ENCODE peak calls at places on chromosomes 5 and 9, in eight cellular contexts. Y is OCI-LY7, M is choroid plexus epithelial cell, E is A549, X is GM23338, U is Panc1, H is epithelial cell of esophagus, B is fibroblast of lung. R is an unnamed sample.

GRCh38 chr5:6805835-6806234 is 92.6 kb downstream of the TENT4A start:
- DNase-seq in M (no peak), H (no peak), X (no peak), Y (no peak), E (no peak), B (no peak), U (no peak), R (no peak)

GRCh38 chr9:97665742-97666141 is 31.4 kb downstream of the XPA start:
- DNase-seq in E (no peak), X (no peak), H (no peak), Y (no peak), M (no peak), U (no peak), B (no peak), R (no peak)

GRCh38 chr5:68554566-68555279 is 339.2 kb downstream of the PIK3R1 start:
- DNase-seq in Y (no peak), H (no peak), B (peak), U (no peak), X (no peak), E (peak), M (peak), R (peak)

GRCh38 chr5:133233616-133234015 is 181.8 kb downstream of the HSPA4 start:
- DNase-seq in B (no peak), X (no peak), U (no peak), H (no peak), E (no peak), Y (no peak), M (no peak), R (no peak)

GRCh38 chr9:107033974-107034373 is 171.0 kb downstream of the ZNF462 start:
- DNase-seq in X (no peak), H (no peak), U (no peak), Y (no peak), E (no peak), B (no peak), M (no peak), R (no peak)

GRCh38 chr9:88476491-88477271 is 58.3 kb upstream of the NXNL2 start:
- DNase-seq in U (no peak), X (no peak), E (no peak), B (peak), Y (no peak), M (peak), H (no peak), R (peak)

GRCh38 chr5:112921031-112921832 is 795 bp downstream of the REEP5 start:
- DNase-seq in U (no peak), M (peak), B (peak), E (peak), H (peak), X (peak), Y (peak), R (peak)

GRCh38 chr9:7665874-7666273 is 133.7 kb downstream of the DMAC1 start:
- DNase-seq in U (no peak), M (no peak), E (no peak), Y (no peak), B (no peak), X (peak), H (peak), R (no peak)

GRCh38 chr5:135095052-135095715 is 61.2 kb upstream of the PITX1 start:
- DNase-seq in M (no peak), H (no peak), Y (no peak), E (no peak), X (no peak), U (no peak), B (no peak), R (no peak)

GRCh38 chr5:62632181-62632580 is 53.6 kb downstream of the LRRC70 start:
- DNase-seq in Y (no peak), U (no peak), E (no peak), M (no peak), H (no peak), B (no peak), X (no peak), R (no peak)

GRCh38 chr5:165209101-165209727 is 1703.8 kb downstream of the MAT2B start:
- DNase-seq in Y (peak), B (peak), X (peak), E (peak), U (peak), M (peak), H (peak), R (no peak)

GRCh38 chr5:124463840-124464239 is 282.6 kb downstream of the ZNF608 start:
- DNase-seq in X (no peak), E (no peak), M (no peak), H (no peak), U (no peak), B (no peak), Y (no peak), R (no peak)

GRCh38 chr9:86464242-86464641 is 110.0 kb upstream of the TUT7 start:
- DNase-seq in X (no peak), B (no peak), Y (no peak), U (no peak), M (peak), E (no peak), H (peak), R (no peak)

GRCh38 chr9:126275386-126276001 is 51.1 kb upstream of the MVB12B start:
- DNase-seq in M (peak), B (no peak), H (no peak), X (peak), U (no peak), E (no peak), Y (no peak), R (no peak)

GRCh38 chr5:88734983-88735382 is 148.0 kb downstream of the MEF2C start:
- DNase-seq in U (no peak), Y (no peak), M (no peak), H (no peak), X (no peak), B (no peak), E (no peak), R (no peak)

GRCh38 chr9:95460627-95461164 is 56.1 kb downstream of the PTCH1 start:
- DNase-seq in H (no peak), X (no peak), B (no peak), U (no peak), M (no peak), E (no peak), Y (no peak), R (peak)

GRCh38 chr5:175467983-175468698 is 10.2 kb upstream of the SFXN1 start:
- DNase-seq in E (no peak), U (no peak), Y (no peak), B (no peak), H (no peak), M (no peak), X (no peak), R (no peak)

GRCh38 chr9:127185931-127186781 is 63.7 kb upstream of the ANGPTL2 start:
- DNase-seq in M (peak), Y (no peak), U (no peak), H (no peak), B (peak), X (no peak), E (no peak), R (peak)

GRCh38 chr5:104998169-104998568 is 1435.6 kb upstream of the NUDT12 start:
- DNase-seq in M (no peak), Y (no peak), B (no peak), U (no peak), X (no peak), E (no peak), H (no peak), R (no peak)

GRCh38 chr9:114614373-114614772 is 3.3 kb downstream of the TMEM268 start:
- DNase-seq in H (no peak), U (no peak), B (no peak), Y (no peak), E (no peak), M (no peak), X (peak), R (no peak)
- TF ChIP-seq CTCF in H (no peak), U (no peak), B (no peak), Y (no peak), E (no peak), M (peak), X (peak), R (no peak)

DNA sequence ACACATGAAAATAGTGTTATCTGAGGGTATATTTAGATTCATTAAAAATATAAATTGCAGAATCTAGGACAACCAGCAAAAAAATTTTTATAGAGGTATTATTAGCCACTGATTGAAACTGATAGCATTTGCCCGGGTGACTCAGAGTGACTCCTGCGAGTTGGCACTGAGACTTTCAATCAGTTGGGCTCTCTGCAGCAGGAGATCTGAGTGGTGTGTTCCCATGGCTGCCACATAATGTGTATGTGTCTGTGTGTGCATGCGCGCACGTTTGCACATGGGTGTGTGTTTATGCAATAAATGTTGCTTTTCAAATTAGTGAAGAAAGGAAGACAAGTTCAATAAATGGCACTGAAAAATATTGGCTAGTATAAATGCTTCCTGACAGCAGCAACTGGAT is 100.1 kb upstream of the MRPS30 start:
- DNase-seq in M (no peak), E (no peak), B (no peak), H (peak), Y (no peak), U (no peak), X (no peak), R (no peak)
- TF ChIP-seq CTCF in M (no peak), E (no peak), B (no peak), H (no peak), Y (no peak), U (no peak), X (no peak), R (no peak)

GRCh38 chr9:76887003-76887821 is 18.7 kb downstream of the PRUNE2 start:
- DNase-seq in M (no peak), U (no peak), H (no peak), E (no peak), X (no peak), B (no peak), Y (no peak), R (no peak)
- TF ChIP-seq CTCF in M (no peak), U (no peak), H (no peak), E (no peak), X (no peak), B (no peak), Y (no peak), R (peak)

DNA sequence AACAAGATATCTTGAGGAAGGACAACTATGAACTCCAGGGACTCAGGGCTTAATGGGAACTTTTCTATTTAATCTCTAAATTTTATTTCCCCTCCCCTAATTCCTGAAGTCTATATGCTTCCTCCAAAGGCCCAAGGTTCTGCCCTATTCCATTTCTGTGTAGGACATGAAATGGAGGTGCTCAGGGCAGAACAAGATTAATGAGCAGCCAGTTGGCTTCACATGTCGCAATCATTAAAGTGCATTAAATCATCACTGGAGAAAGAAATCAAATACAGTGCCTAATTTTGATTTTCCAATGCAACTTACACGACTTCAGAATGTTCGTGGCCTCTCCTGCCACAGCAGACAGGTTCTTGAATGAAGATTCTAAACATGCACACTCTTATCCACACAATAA is 862.1 kb downstream of the PTPRD start:
- DNase-seq in M (no peak), H (no peak), X (no peak), U (no peak), E (no peak), B (no peak), Y (no peak), R (peak)
- TF ChIP-seq CTCF in M (no peak), H (no peak), X (no peak), U (no peak), E (no peak), B (no peak), Y (no peak), R (no peak)

GRCh38 chr5:179533907-179534306 is 16.4 kb upstream of the RUFY1 start:
- DNase-seq in X (no peak), M (no peak), U (no peak), H (no peak), B (no peak), Y (no peak), E (no peak), R (no peak)

GRCh38 chr5:179526978-179527377 is 23.4 kb upstream of the RUFY1 start:
- DNase-seq in H (no peak), M (no peak), B (peak), E (no peak), Y (no peak), U (no peak), X (no peak), R (no peak)

GRCh38 chr5:179534431-179534830 is 15.9 kb upstream of the RUFY1 start:
- DNase-seq in U (no peak), X (no peak), M (no peak), E (no peak), H (no peak), B (no peak), Y (no peak), R (no peak)

GRCh38 chr5:179533024-179533423 is 17.3 kb upstream of the RUFY1 start:
- DNase-seq in M (no peak), X (no peak), Y (no peak), B (no peak), H (no peak), E (no peak), U (no peak), R (no peak)

DNA sequence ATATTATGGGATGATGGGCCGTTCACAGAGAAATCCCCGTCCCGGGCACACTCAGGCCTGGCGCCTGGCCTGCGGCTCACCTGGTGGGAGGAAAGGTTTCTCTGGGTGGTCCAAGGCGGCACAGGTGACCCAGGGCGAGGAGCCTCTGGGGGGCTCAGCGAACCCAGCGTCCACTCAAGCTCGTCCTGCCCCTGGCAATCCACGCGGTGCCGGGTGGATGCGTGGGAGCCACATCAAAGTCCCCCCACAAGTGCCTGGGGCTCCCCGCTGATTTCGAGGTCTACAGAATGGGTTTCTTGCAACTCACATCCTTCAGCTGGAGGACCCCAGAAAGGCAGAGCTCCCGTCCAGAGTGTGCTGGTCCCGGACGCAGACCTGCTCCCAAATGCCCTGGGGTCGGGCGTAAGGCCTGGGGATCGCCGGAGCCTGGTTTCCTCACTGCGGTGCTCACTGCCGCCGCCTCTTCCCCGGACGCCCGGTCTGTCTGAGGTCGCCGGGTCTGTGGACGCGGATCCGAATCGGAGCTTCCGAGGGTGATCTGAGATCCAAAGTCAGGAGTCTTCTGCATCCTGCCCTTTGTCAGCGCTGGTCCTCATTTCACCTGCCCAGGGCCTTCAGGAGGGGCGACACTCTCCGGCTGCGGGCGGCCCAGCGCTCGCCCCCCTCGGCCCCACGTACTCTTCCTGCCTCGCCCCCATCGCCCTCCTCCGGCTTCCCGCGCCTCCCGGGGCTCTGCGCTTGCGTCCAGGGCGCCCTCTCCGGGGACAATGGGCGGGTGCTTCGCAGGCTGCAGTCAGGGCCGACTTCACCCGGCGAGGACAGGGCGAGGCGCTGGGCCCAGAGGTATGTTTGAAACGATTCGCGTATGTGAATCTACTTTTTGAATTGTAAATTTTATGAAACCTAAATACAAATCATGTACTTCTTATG is 20.0 kb upstream of the RUFY1 start:
- DNase-seq in M (peak), X (peak), B (peak), H (no peak), Y (no peak), U (no peak), E (peak), R (peak)
- TF ChIP-seq CTCF in M (peak), X (peak), B (no peak), H (no peak), Y (no peak), U (no peak), E (no peak), R (peak)